ENCODE peak calls at places on chromosomes 12 and 14, in six cellular contexts. U is naive thymus-derived CD4-positive, alpha-beta T cell; X is H54; O is amniotic stem cell; A is NCI-H2171; I is retinal pigment epithelial cell. F is an unnamed sample.

GRCh38 chr12:19456176-19456575 is 16.9 kb downstream of the AEBP2 start:
- DNase-seq in U (no peak), O (no peak), I (no peak), A (no peak), X (no peak), F (no peak)

GRCh38 chr14:103021817-103022668 is 35.3 kb downstream of the CDC42BPB start:
- DNase-seq in A (peak; percentile 53), U (no peak), I (no peak), X (no peak), O (no peak), F (no peak)

GRCh38 chr14:73633115-73633514 is 11.7 kb upstream of the DNAL1 start:
- DNase-seq in U (no peak), I (no peak), A (no peak), X (no peak), O (no peak), F (no peak)

GRCh38 chr14:55915464-55915863 is 202.7 kb upstream of the PELI2 start:
- DNase-seq in I (no peak), X (no peak), A (no peak), O (no peak), U (no peak), F (no peak)

GRCh38 chr12:67519824-67520433 is 128.6 kb upstream of the DYRK2 start:
- DNase-seq in A (no peak), I (no peak), O (no peak), U (no peak), X (no peak), F (no peak)

GRCh38 chr14:77184396-77185092 is 2.9 kb downstream of the TMEM63C start:
- DNase-seq in A (no peak), U (no peak), O (no peak), I (no peak), X (no peak), F (no peak)

GRCh38 chr12:121792607-121793500 is 634 bp downstream of the RHOF start:
- DNase-seq in I (no peak), X (no peak), O (no peak), A (no peak), U (peak; percentile 59), F (no peak)

GRCh38 chr12:111034148-111034910 is 114.0 kb upstream of the MYL2 start:
- DNase-seq in A (peak; percentile 48), X (no peak), O (no peak), U (no peak), I (no peak), F (no peak)

GRCh38 chr14:55115433-55115832 is 13.6 kb upstream of the LGALS3 start:
- DNase-seq in A (no peak), I (no peak), U (no peak), X (no peak), O (no peak), F (no peak)

GRCh38 chr12:123767613-123768012 is 5.5 kb downstream of the DNAH10 start:
- DNase-seq in X (no peak), U (no peak), O (no peak), I (no peak), A (no peak), F (no peak)

GRCh38 chr12:52402873-52403510 is 3.1 kb downstream of the KRT82 start:
- DNase-seq in X (no peak), O (no peak), A (no peak), U (no peak), I (no peak), F (no peak)

GRCh38 chr14:55102141-55102547 is 26.9 kb upstream of the LGALS3 start:
- DNase-seq in X (peak; percentile 26), U (no peak), A (no peak), I (peak; percentile 67), O (peak; percentile 90), F (peak; percentile 99)

GRCh38 chr14:39175445-39176262 is 600 bp downstream of the PNN start:
- DNase-seq in U (no peak), A (peak; percentile 55), X (peak; percentile 4), I (no peak), O (no peak), F (no peak)

GRCh38 chr12:128069359-128069997 is 197.5 kb upstream of the TMEM132C start:
- DNase-seq in A (peak; percentile 15), U (no peak), I (peak; percentile 20), O (peak; percentile 15), X (peak; percentile 12), F (no peak)

GRCh38 chr12:49121047-49121696 is 10.0 kb downstream of the TUBA1B start:
- DNase-seq in U (no peak), O (peak; percentile 19), I (no peak), A (peak; percentile 20), X (no peak), F (no peak)

GRCh38 chr12:113340061-113340460 is 5.2 kb upstream of the SLC8B1 start:
- DNase-seq in X (no peak), O (no peak), A (no peak), U (no peak), I (no peak), F (no peak)

GRCh38 chr14:67416810-67417209 is 4.8 kb upstream of the PLEK2 start:
- DNase-seq in O (no peak), U (no peak), X (no peak), I (no peak), A (no peak), F (no peak)

GRCh38 chr14:75418779-75419768 is 8.7 kb upstream of the JDP2 start:
- DNase-seq in X (no peak), I (no peak), O (no peak), U (peak; percentile 19), A (no peak), F (no peak)

GRCh38 chr14:24630087-24630871 is 3.7 kb downstream of the GZMB start:
- DNase-seq in X (no peak), U (no peak), A (no peak), O (no peak), I (no peak), F (no peak)

GRCh38 chr14:104510794-104511611 is 68.6 kb upstream of the C14orf180 start:
- DNase-seq in U (no peak), O (no peak), I (no peak), X (no peak), A (no peak), F (no peak)

GRCh38 chr14:99596772-99597171 is 7.2 kb downstream of the CCDC85C start:
- DNase-seq in U (no peak), X (no peak), O (no peak), A (no peak), I (no peak), F (no peak)

GRCh38 chr12:63753743-63754142 is 26.0 kb upstream of the RXYLT1 start:
- DNase-seq in I (no peak), X (no peak), A (no peak), U (no peak), O (no peak), F (no peak)

GRCh38 chr14:99177046-99177655 is 94.8 kb downstream of the BCL11B start:
- DNase-seq in I (no peak), A (no peak), O (no peak), U (no peak), X (no peak), F (no peak)

GRCh38 chr14:77097006-77097688 is 911 bp upstream of the CIPC start:
- DNase-seq in X (no peak), U (no peak), I (no peak), A (no peak), O (peak; percentile 44), F (no peak)

GRCh38 chr12:120598674-120599463 is 17.7 kb upstream of the POP5 start:
- DNase-seq in U (no peak), I (peak; percentile 57), A (no peak), X (peak; percentile 65), O (no peak), F (no peak)

GRCh38 chr14:60092516-60092915 is 793 bp downstream of the PCNX4 start:
- DNase-seq in A (no peak), X (no peak), O (peak; percentile 21), I (peak; percentile 10), U (no peak), F (no peak)

GRCh38 chr12:39329015-39329414 is 113.9 kb downstream of the KIF21A start:
- DNase-seq in O (peak; percentile 2), A (no peak), U (no peak), I (no peak), X (no peak), F (no peak)

GRCh38 chr14:97624985-97625384 is 827.8 kb downstream of the VRK1 start:
- DNase-seq in I (no peak), U (no peak), X (no peak), O (no peak), A (no peak), F (no peak)

GRCh38 chr12:130591736-130592135 is 124.4 kb downstream of the RIMBP2 start:
- DNase-seq in U (no peak), I (no peak), O (no peak), A (no peak), X (no peak), F (no peak)

F was measured in HFF-Myc.